ENCODE peak calls at places on chromosomes 1 and 21, in four cellular contexts. P is psoas muscle; Z is NK-92 treated with Interleukin-12 subunit alpha and Interleukin-12 subunit beta, amount 100 ng/mL, for 24 hours; F is myocyte. X is an unnamed sample.

GRCh38 chr1:27690205-27690604 is 18.2 kb upstream of the IFI6 start:
- DNase-seq in P (no peak), F (no peak), Z (no peak), X (no peak)

GRCh38 chr1:21596628-21597027 is 72.5 kb downstream of the RAP1GAP start:
- DNase-seq in P (no peak), F (no peak), Z (no peak), X (no peak)

GRCh38 chr1:4397196-4397595 is 257.2 kb upstream of the AJAP1 start:
- DNase-seq in Z (no peak), F (no peak), P (no peak), X (no peak)

GRCh38 chr1:17200246-17200645 is 4.7 kb upstream of the PADI1 start:
- DNase-seq in F (no peak), P (no peak), Z (no peak), X (no peak)

GRCh38 chr1:227904541-227905335 is 43.0 kb downstream of the WNT9A start:
- DNase-seq in Z (no peak), P (no peak), F (no peak), X (no peak)

GRCh38 chr1:36172983-36173382 is 17.0 kb downstream of the MAP7D1 start:
- DNase-seq in Z (no peak), F (no peak), P (no peak), X (no peak)

GRCh38 chr1:20248954-20249612 is 41.6 kb upstream of the VWA5B1 start:
- DNase-seq in P (no peak), Z (no peak), F (no peak), X (peak; percentile 9)

GRCh38 chr1:53449026-53449425 is 10.2 kb upstream of the DMRTB1 start:
- DNase-seq in Z (no peak), F (peak; percentile 18), P (no peak), X (no peak)

GRCh38 chr21:45140346-45140940 is 66.1 kb downstream of the ADARB1 start:
- DNase-seq in F (peak; percentile 94), P (peak; percentile 87), Z (no peak), X (peak; percentile 84)

GRCh38 chr1:27726173-27726793 is 522 bp downstream of the FAM76A start:
- DNase-seq in Z (peak; percentile 57), F (peak; percentile 68), P (peak; percentile 75), X (peak; percentile 61)

GRCh38 chr1:175804556-175804955 is 61.2 kb upstream of the TNR start:
- DNase-seq in Z (no peak), F (no peak), P (no peak), X (no peak)

GRCh38 chr1:230891413-230891812 is 23.1 kb upstream of the C1orf198 start:
- DNase-seq in P (no peak), Z (no peak), F (no peak), X (no peak)

GRCh38 chr1:150568567-150568966 is 10.8 kb downstream of the MCL1 start:
- DNase-seq in P (no peak), F (no peak), Z (no peak), X (peak; percentile 52)

GRCh38 chr1:14853518-14853917 is 255.0 kb downstream of the KAZN start:
- DNase-seq in F (no peak), Z (no peak), P (no peak), X (no peak)

GRCh38 chr1:37177230-37177864 is 143.0 kb upstream of the GRIK3 start:
- DNase-seq in P (peak; percentile 57), F (no peak), Z (peak; percentile 7), X (peak; percentile 50)

GRCh38 chr1:27940297-27940696 is 5.5 kb downstream of the SMPDL3B start:
- DNase-seq in P (peak; percentile 61), F (peak; percentile 58), Z (no peak), X (peak; percentile 78)

GRCh38 chr1:33810571-33810970 is 53.3 kb upstream of the HMGB4 start:
- DNase-seq in Z (no peak), P (no peak), F (no peak), X (no peak)

GRCh38 chr1:210360852-210361477 is 32.3 kb downstream of the HHAT start:
- DNase-seq in Z (no peak), F (peak; percentile 76), P (no peak), X (peak; percentile 33)

GRCh38 chr1:116405241-116406135 is 32.4 kb downstream of the ATP1A1 start:
- DNase-seq in Z (no peak), P (no peak), F (no peak), X (no peak)

GRCh38 chr1:244647819-244648218 is 5.1 kb upstream of the DESI2 start:
- DNase-seq in F (no peak), P (no peak), Z (no peak), X (no peak)

GRCh38 chr1:9182784-9183257 is 51.8 kb upstream of the H6PD start:
- DNase-seq in P (no peak), F (peak; percentile 33), Z (no peak), X (no peak)

GRCh38 chr1:203669739-203670138 is 43.1 kb downstream of the ATP2B4 start:
- DNase-seq in F (peak; percentile 70), P (no peak), Z (no peak), X (no peak)

X was measured in OCI-LY7.